ENCODE peak calls at places on chromosomes 1 and 21, in nine cellular contexts. O is H9; S is left ventricle myocardium inferior; I is neural progenitor cell; J is psoas muscle; D is adrenal gland; G is CD8-positive, alpha-beta T cell; P is spleen; Y is Peyer's patch. L is an unnamed sample. For H3K4me1, the result is how much of the 10 kb centered on the place peaks cover.

GRCh38 chr1:218330043-218330623 is 15.0 kb upstream of the TGFB2 start:
- DNase-seq in Y (no peak), S (no peak), O (no peak), D (no peak), P (no peak), J (no peak), I (peak), G (no peak), L (peak)

GRCh38 chr1:53075206-53075605 is 13.2 kb downstream of the PODN start:
- DNase-seq in S (peak), P (peak), O (no peak), G (no peak), D (no peak), I (no peak), Y (no peak), J (peak), L (no peak)

GRCh38 chr1:159071970-159072582 is 4.5 kb downstream of the AIM2 start:
- DNase-seq in J (no peak), S (no peak), D (no peak), Y (no peak), P (no peak), G (no peak), I (peak), O (no peak), L (peak)

GRCh38 chr21:45033791-45034555 is 40.4 kb upstream of the ADARB1 start:
- DNase-seq in J (peak), P (no peak), S (no peak), O (no peak), I (no peak), D (peak), G (no peak), Y (no peak), L (no peak)

GRCh38 chr1:156347337-156347736 is 9.0 kb downstream of the TSACC start:
- DNase-seq in O (no peak), Y (no peak), D (no peak), G (no peak), I (no peak), J (no peak), P (no peak), S (no peak), L (no peak)

GRCh38 chr1:107056426-107057196 is at the start of gene PRMT6:
- DNase-seq in S (peak), D (peak), J (peak), P (peak), O (peak), G (peak), Y (peak), I (peak), L (peak)

GRCh38 chr1:32939655-32940371 is 24.8 kb downstream of the RNF19B start:
- DNase-seq in S (peak), G (no peak), P (no peak), Y (no peak), O (no peak), I (no peak), D (no peak), J (peak), L (no peak)

GRCh38 chr1:11688506-11688905 is 3.0 kb upstream of the DRAXIN start:
- DNase-seq in J (no peak), P (no peak), O (no peak), Y (no peak), S (no peak), D (no peak), G (no peak), I (no peak), L (no peak)

GRCh38 chr1:219931033-219931432 is 2.7 kb upstream of the SLC30A10 start:
- DNase-seq in G (no peak), D (no peak), Y (no peak), P (no peak), J (no peak), S (no peak), O (no peak), I (no peak), L (no peak)

GRCh38 chr1:36446261-36446660 is 4.0 kb downstream of the OSCP1 start:
- DNase-seq in P (peak), I (peak), S (no peak), O (peak), G (no peak), J (no peak), Y (no peak), D (no peak), L (no peak)

GRCh38 chr1:243851765-243852164 is 1.7 kb upstream of the AKT3 start:
- DNase-seq in I (no peak), P (no peak), G (no peak), Y (no peak), J (no peak), D (no peak), S (no peak), O (no peak), L (no peak)

GRCh38 chr1:243294723-243295121 is 38.9 kb downstream of the SDCCAG8 start:
- DNase-seq in Y (no peak), S (no peak), O (no peak), D (no peak), G (no peak), P (no peak), J (no peak), I (no peak), L (no peak)

GRCh38 chr1:64231153-64231552 is 27.7 kb downstream of the UBE2U start:
- DNase-seq in O (no peak), G (no peak), Y (no peak), S (no peak), P (no peak), I (no peak), J (no peak), D (no peak), L (no peak)

GRCh38 chr1:55061000-55061705 is 21.8 kb downstream of the PCSK9 start:
- DNase-seq in D (no peak), S (no peak), G (no peak), P (no peak), Y (no peak), O (peak), J (no peak), I (no peak), L (no peak)

GRCh38 chr1:172653015-172653709 is 5.7 kb upstream of the FASLG start:
- DNase-seq in I (no peak), O (no peak), J (no peak), Y (no peak), D (no peak), P (no peak), G (no peak), S (no peak), L (no peak)

GRCh38 chr1:16352842-16353535 is 709 bp upstream of the FBXO42 start:
- DNase-seq in S (no peak), O (no peak), I (no peak), Y (no peak), D (no peak), J (no peak), P (no peak), G (no peak), L (no peak)

GRCh38 chr1:79791488-79792211 is 785.1 kb upstream of the ADGRL4 start:
- DNase-seq in S (no peak), J (no peak), O (no peak), I (no peak), Y (no peak), P (no peak), D (no peak), G (no peak), L (no peak)

GRCh38 chr21:28269173-28269572 is 723.5 kb downstream of the LTN1 start:
- DNase-seq in J (no peak), Y (no peak), O (no peak), I (no peak), G (no peak), S (no peak), D (no peak), P (no peak), L (no peak)

GRCh38 chr1:190436615-190437014 is 41.0 kb downstream of the BRINP3 start:
- DNase-seq in I (no peak), S (no peak), J (no peak), D (no peak), O (no peak), P (no peak), Y (no peak), G (no peak), L (peak)

GRCh38 chr1:8217011-8217711 is 100.8 kb upstream of the SLC45A1 start:
- DNase-seq in I (peak), D (peak), Y (no peak), G (no peak), O (peak), P (peak), S (peak), J (peak), L (no peak)

GRCh38 chr1:246280551-246280950 is 226.5 kb downstream of the SMYD3 start:
- DNase-seq in J (no peak), S (no peak), G (no peak), I (no peak), P (no peak), Y (no peak), O (no peak), D (no peak), L (no peak)

GRCh38 chr1:162206749-162207635 is 137.5 kb downstream of the NOS1AP start:
- DNase-seq in S (no peak), J (no peak), Y (no peak), G (no peak), P (no peak), O (no peak), I (no peak), D (peak), L (no peak)

GRCh38 chr1:70071597-70071996 is 133.8 kb downstream of the LRRC40 start:
- DNase-seq in J (no peak), Y (no peak), G (no peak), I (no peak), O (no peak), S (no peak), P (no peak), D (no peak), L (no peak)

GRCh38 chr1:1678581-1679380 is 13.8 kb downstream of the SLC35E2B start:
- DNase-seq in P (peak), I (no peak), D (no peak), Y (peak), S (no peak), G (peak), O (peak), J (no peak), L (peak)

GRCh38 chr1:181204530-181204929 is 116.0 kb downstream of the IER5 start:
- DNase-seq in D (no peak), G (no peak), Y (no peak), J (no peak), P (peak), S (no peak), O (no peak), I (no peak), L (no peak)

GRCh38 chr1:36760081-36760480 is 274.2 kb downstream of the GRIK3 start:
- DNase-seq in P (peak), G (no peak), O (no peak), I (no peak), D (no peak), S (no peak), Y (no peak), J (no peak), L (no peak)

GRCh38 chr1:46184920-46185658 is 8.8 kb upstream of the P3R3URF start:
- DNase-seq in O (no peak), J (no peak), S (no peak), I (no peak), P (no peak), D (no peak), Y (no peak), G (no peak), L (no peak)

GRCh38 chr21:25979845-25980433 is 190.6 kb downstream of the APP start:
- DNase-seq in P (no peak), J (no peak), D (no peak), G (no peak), O (no peak), I (no peak), S (no peak), Y (no peak), L (no peak)

GRCh38 chr1:30466610-30467009 is 256.8 kb downstream of the MATN1 start:
- DNase-seq in D (no peak), P (peak), G (no peak), J (no peak), I (no peak), O (no peak), S (no peak), Y (no peak), L (no peak)

GRCh38 chr1:197150336-197151005 is 4.0 kb upstream of the ASPM start:
- DNase-seq in G (no peak), S (no peak), Y (no peak), P (no peak), I (no peak), J (no peak), D (no peak), O (no peak), L (no peak)

GRCh38 chr1:111656093-111657017 is 36.8 kb downstream of the RAP1A start:
- DNase-seq in I (peak), Y (no peak), S (no peak), G (no peak), J (no peak), P (no peak), D (peak), O (no peak), L (peak)

GRCh38 chr1:111653695-111654094 is 34.1 kb downstream of the RAP1A start:
- DNase-seq in G (no peak), O (no peak), S (no peak), I (no peak), P (no peak), D (no peak), Y (no peak), J (no peak), L (no peak)

GRCh38 chr1:111660204-111661150 is 40.9 kb downstream of the RAP1A start:
- DNase-seq in G (no peak), D (no peak), P (no peak), J (no peak), O (no peak), Y (no peak), I (no peak), S (no peak), L (no peak)

GRCh38 chr1:111654839-111655238 is 35.2 kb downstream of the RAP1A start:
- DNase-seq in O (no peak), Y (no peak), G (no peak), P (no peak), D (no peak), I (no peak), J (no peak), S (no peak), L (no peak)

GRCh38 chr1:111658622-111659021 is 39.0 kb downstream of the RAP1A start:
- DNase-seq in P (no peak), G (no peak), O (no peak), S (no peak), Y (no peak), J (no peak), I (no peak), D (no peak), L (no peak)
- H3K4me1 ChIP-seq in P (under half), G (half or more), O (under half), S (under half), Y (under half), J (under half), I (under half), D (half or more), L (under half)

GRCh38 chr1:41438711-41439110 is 45.8 kb downstream of the EDN2 start:
- DNase-seq in S (no peak), O (no peak), I (no peak), P (no peak), Y (no peak), G (no peak), J (no peak), D (no peak), L (no peak)
- H3K4me1 ChIP-seq in S (under half), O (under half), I (under half), P (under half), Y (under half), G (under half), J (under half), D (under half), L (under half)

GRCh38 chr1:3403011-3403345 is 51.5 kb upstream of the ARHGEF16 start:
- DNase-seq in J (no peak), I (no peak), D (no peak), O (no peak), G (no peak), P (no peak), Y (no peak), S (no peak), L (no peak)

GRCh38 chr1:3403388-3404179 is 50.9 kb upstream of the ARHGEF16 start:
- DNase-seq in O (peak), S (no peak), P (no peak), G (no peak), I (peak), D (no peak), J (no peak), Y (no peak), L (no peak)

GRCh38 chr1:3401585-3402257 is 52.7 kb upstream of the ARHGEF16 start:
- DNase-seq in P (no peak), S (no peak), Y (no peak), J (no peak), G (no peak), D (no peak), O (no peak), I (no peak), L (no peak)

GRCh38 chr1:3404301-3404700 is 50.2 kb upstream of the ARHGEF16 start:
- DNase-seq in J (no peak), D (no peak), I (no peak), G (no peak), Y (no peak), O (no peak), P (no peak), S (no peak), L (no peak)

DNA sequence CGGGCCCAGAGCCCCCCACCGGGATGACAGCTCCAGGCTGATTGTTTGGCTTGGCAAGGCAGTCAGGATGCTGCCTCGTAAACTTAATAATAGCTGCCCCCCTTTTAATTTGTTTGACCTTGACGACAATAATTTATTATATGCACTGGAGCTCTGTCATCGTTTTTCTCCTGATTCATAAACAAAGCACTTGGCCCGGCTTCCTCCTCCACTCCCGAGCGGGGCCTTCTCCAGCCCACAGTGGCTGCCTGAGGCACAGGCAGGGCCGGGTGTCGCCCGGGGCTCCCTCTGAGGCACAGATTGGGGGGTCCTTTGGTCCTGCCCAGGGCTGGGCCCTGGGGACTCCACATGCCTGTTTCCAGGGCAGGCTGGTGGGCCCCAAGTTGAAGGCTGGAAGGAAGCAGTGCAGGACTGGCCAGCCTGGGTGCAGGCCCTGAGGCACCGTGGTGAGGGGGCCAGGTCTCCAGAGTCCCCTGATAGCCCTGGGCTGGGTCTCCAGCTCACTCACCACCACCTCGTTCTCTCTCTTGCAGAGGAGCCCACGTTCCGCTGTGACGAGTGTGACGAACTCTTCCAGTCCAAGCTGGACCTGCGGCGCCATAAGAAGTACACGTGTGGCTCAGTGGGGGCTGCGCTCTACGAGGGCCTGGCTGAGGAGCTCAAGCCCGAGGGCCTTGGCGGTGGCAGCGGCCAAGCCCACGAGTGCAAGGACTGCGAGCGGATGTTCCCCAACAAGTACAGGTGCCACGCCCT is 52.0 kb upstream of the ARHGEF16 start:
- DNase-seq in I (no peak), Y (no peak), P (no peak), G (no peak), O (no peak), J (no peak), D (no peak), S (no peak), L (no peak)
- H3K4me1 ChIP-seq in I (under half), Y (under half), P (under half), G (under half), O (under half), J (under half), D (under half), S (under half), L (under half)

GRCh38 chr1:47338249-47339077 is 4.9 kb downstream of the CMPK1 start:
- DNase-seq in I (no peak), D (no peak), G (no peak), O (no peak), P (no peak), J (no peak), Y (no peak), S (no peak), L (no peak)
- H3K4me1 ChIP-seq in I (under half), D (under half), G (under half), O (under half), P (under half), J (under half), Y (under half), S (under half), L (under half)

GRCh38 chr1:93612510-93612909 is 69.1 kb downstream of the BCAR3 start:
- DNase-seq in D (no peak), G (no peak), O (no peak), S (no peak), I (no peak), Y (no peak), J (no peak), P (no peak), L (no peak)
- H3K4me1 ChIP-seq in D (half or more), G (under half), O (under half), S (half or more), I (half or more), Y (under half), J (half or more), P (under half), L (under half)

GRCh38 chr1:232598133-232598532 is 31.8 kb downstream of the SIPA1L2 start:
- DNase-seq in J (no peak), D (no peak), O (no peak), P (no peak), G (no peak), S (no peak), Y (no peak), I (no peak), L (peak)
- H3K4me1 ChIP-seq in J (under half), D (under half), O (under half), P (under half), G (under half), S (half or more), Y (under half), I (under half), L (under half)

GRCh38 chr1:93577536-93578432 is 103.9 kb downstream of the BCAR3 start:
- DNase-seq in I (no peak), G (no peak), J (no peak), Y (no peak), S (peak), P (no peak), D (no peak), O (no peak), L (no peak)
- H3K4me1 ChIP-seq in I (under half), G (under half), J (half or more), Y (under half), S (half or more), P (under half), D (under half), O (under half), L (under half)

GRCh38 chr1:109493805-109494539 is at the start of gene CYB561D1:
- DNase-seq in S (peak), O (peak), Y (peak), P (peak), G (peak), I (peak), J (peak), D (peak), L (peak)
- H3K4me1 ChIP-seq in S (under half), O (under half), Y (under half), P (under half), G (under half), I (under half), J (under half), D (under half), L (under half)

DNA sequence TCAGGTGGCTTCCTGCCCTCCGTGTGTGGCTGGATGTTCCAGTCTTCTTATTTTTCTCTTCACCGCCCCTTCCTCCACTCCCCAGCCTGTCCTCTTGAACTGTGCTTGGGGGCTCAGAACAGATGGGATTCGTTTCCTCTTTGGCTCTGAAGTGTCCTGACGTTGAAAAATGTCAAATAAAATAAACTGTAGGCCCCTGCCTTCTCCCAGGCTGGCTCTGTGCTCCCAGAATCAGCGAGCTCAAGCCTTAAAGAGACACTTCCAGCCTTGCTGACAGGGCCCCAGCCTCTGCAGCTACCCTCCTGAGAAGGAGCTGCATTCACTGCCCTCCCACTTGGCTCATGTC is 104.2 kb upstream of the IPO9 start:
- DNase-seq in D (no peak), P (peak), S (no peak), J (no peak), O (no peak), G (no peak), Y (no peak), I (no peak), L (no peak)
- H3K4me1 ChIP-seq in D (under half), P (under half), S (half or more), J (under half), O (under half), G (under half), Y (under half), I (under half), L (under half)

DNA sequence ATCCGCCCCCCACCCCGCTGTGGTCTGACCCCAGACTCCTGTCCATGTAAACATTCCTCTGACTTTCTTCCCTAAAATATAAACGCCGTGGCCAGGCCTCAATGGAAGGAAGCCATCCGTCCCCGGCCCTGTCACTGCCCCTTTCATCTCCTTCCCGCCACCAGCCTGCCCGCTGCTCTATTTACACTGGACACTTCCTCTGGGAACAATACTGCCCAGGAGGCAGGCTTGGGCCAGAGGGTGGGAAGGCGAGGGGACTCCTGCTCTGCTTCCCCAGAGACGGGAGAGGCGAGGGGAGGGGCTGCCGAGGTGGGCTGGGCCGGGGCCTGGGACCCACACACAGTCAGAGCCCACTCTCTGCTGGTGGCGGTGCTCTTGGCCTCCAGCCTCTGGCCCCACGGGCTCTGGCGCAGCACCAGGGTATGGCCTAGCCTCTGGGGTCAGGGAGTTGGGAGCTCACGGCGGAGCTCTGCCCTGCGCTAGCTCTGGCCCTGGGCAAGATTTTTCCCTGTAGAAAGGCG is 128.1 kb downstream of the CASZ1 start:
- DNase-seq in Y (no peak), I (peak), D (no peak), P (no peak), J (no peak), O (no peak), S (no peak), G (no peak), L (no peak)
- H3K4me1 ChIP-seq in Y (under half), I (half or more), D (under half), P (under half), J (half or more), O (under half), S (half or more), G (under half), L (under half)

L was measured in MM.1S.